ENCODE peak calls at places on chromosomes 6 and 20, in nine cellular contexts. F, D, W, X, U, S, B, G and R are unnamed samples.
A peak's percentile ranks its signal among the peaks of the same experiment; 100 is the strongest.

GRCh38 chr20:10540636-10541493 is 105.8 kb downstream of the SLX4IP start:
- DNase-seq in F (no peak), D (no peak), W (peak; percentile 36), X (peak; percentile 86), U (no peak), S (no peak), B (peak; percentile 85), G (no peak), R (no peak)

GRCh38 chr6:15570171-15570570 is 92.7 kb downstream of the DTNBP1 start:
- DNase-seq in F (no peak), D (no peak), W (no peak), X (no peak), U (no peak), S (no peak), B (no peak), G (no peak), R (no peak)

GRCh38 chr6:161168281-161168891 is 105.5 kb downstream of the AGPAT4 start:
- DNase-seq in F (no peak), D (peak; percentile 57), W (peak; percentile 78), X (peak; percentile 91), U (peak; percentile 27), S (peak; percentile 53), B (peak; percentile 98), G (no peak), R (no peak)

GRCh38 chr6:13375360-13375878 is 47.1 kb upstream of the TBC1D7 start:
- DNase-seq in F (no peak), D (no peak), W (no peak), X (no peak), U (no peak), S (no peak), B (peak; percentile 35), G (no peak), R (no peak)

GRCh38 chr6:136920858-136921520 is 1.1 kb upstream of the SLC35D3 start:
- DNase-seq in F (no peak), D (no peak), W (peak; percentile 36), X (no peak), U (peak; percentile 54), S (no peak), B (peak; percentile 17), G (no peak), R (peak; percentile 50)

GRCh38 chr6:105510746-105511145 is 107.9 kb upstream of the PREP start:
- DNase-seq in F (no peak), D (no peak), W (peak; percentile 26), X (no peak), U (no peak), S (no peak), B (no peak), G (no peak), R (no peak)

GRCh38 chr6:3750324-3751018 is 1.0 kb downstream of the PXDC1 start:
- DNase-seq in F (peak; percentile 82), D (peak; percentile 89), W (peak; percentile 89), X (peak; percentile 71), U (peak; percentile 76), S (no peak), B (peak; percentile 81), G (no peak), R (peak; percentile 78)

GRCh38 chr6:150420926-150421325 is 52.1 kb downstream of the IYD start:
- DNase-seq in F (no peak), D (no peak), W (no peak), X (no peak), U (no peak), S (no peak), B (no peak), G (no peak), R (no peak)

GRCh38 chr20:3808141-3808479 is 12.0 kb downstream of the CDC25B start:
- DNase-seq in F (no peak), D (peak; percentile 79), W (peak; percentile 85), X (peak; percentile 78), U (peak; percentile 95), S (no peak), B (peak; percentile 95), G (no peak), R (peak; percentile 96)

GRCh38 chr6:142756215-142756630 is 188.8 kb downstream of the HIVEP2 start:
- DNase-seq in F (no peak), D (no peak), W (peak; percentile 52), X (peak; percentile 74), U (no peak), S (no peak), B (peak; percentile 58), G (no peak), R (no peak)

GRCh38 chr6:13678255-13678983 is 33.2 kb downstream of the RANBP9 start:
- DNase-seq in F (no peak), D (no peak), W (no peak), X (no peak), U (no peak), S (no peak), B (no peak), G (no peak), R (no peak)

GRCh38 chr6:169890901-169891300 is 139.5 kb downstream of the ERMARD start:
- DNase-seq in F (no peak), D (no peak), W (no peak), X (no peak), U (no peak), S (no peak), B (no peak), G (no peak), R (no peak)

GRCh38 chr6:170529839-170530520 is 23.1 kb downstream of the PSMB1 start:
- DNase-seq in F (peak; percentile 90), D (peak; percentile 75), W (peak; percentile 77), X (peak; percentile 65), U (peak; percentile 70), S (peak; percentile 48), B (peak; percentile 81), G (peak; percentile 81), R (peak; percentile 79)

GRCh38 chr6:107816818-107817217 is 7.3 kb downstream of the SCML4 start:
- DNase-seq in F (no peak), D (no peak), W (no peak), X (no peak), U (peak; percentile 30), S (no peak), B (no peak), G (no peak), R (no peak)

GRCh38 chr20:47741669-47742345 is 43.5 kb downstream of the SULF2 start:
- DNase-seq in F (no peak), D (no peak), W (no peak), X (no peak), U (no peak), S (no peak), B (no peak), G (no peak), R (no peak)

GRCh38 chr20:58711266-58712051 is 18.9 kb downstream of the NPEPL1 start:
- DNase-seq in F (peak; percentile 11), D (no peak), W (peak; percentile 4), X (no peak), U (peak; percentile 14), S (no peak), B (no peak), G (no peak), R (no peak)

GRCh38 chr6:16137451-16137801 is 8.5 kb downstream of the MYLIP start:
- DNase-seq in F (no peak), D (no peak), W (no peak), X (no peak), U (no peak), S (no peak), B (no peak), G (no peak), R (no peak)

GRCh38 chr6:81864124-81864523 is 111.6 kb upstream of the TENT5A start:
- DNase-seq in F (no peak), D (no peak), W (no peak), X (no peak), U (no peak), S (no peak), B (no peak), G (no peak), R (no peak)

GRCh38 chr6:156715839-156716238 is 61.3 kb upstream of the ARID1B start:
- DNase-seq in F (no peak), D (no peak), W (no peak), X (no peak), U (no peak), S (no peak), B (no peak), G (no peak), R (no peak)

GRCh38 chr6:5457036-5457435 is 195.7 kb downstream of the FARS2 start:
- DNase-seq in F (peak; percentile 46), D (peak; percentile 57), W (no peak), X (peak; percentile 38), U (no peak), S (no peak), B (peak; percentile 89), G (no peak), R (no peak)

GRCh38 chr20:52747736-52748135 is 224.4 kb upstream of the TSHZ2 start:
- DNase-seq in F (no peak), D (no peak), W (no peak), X (no peak), U (no peak), S (no peak), B (peak; percentile 16), G (no peak), R (no peak)

GRCh38 chr6:148963738-148964137 is 216.9 kb downstream of the UST start:
- DNase-seq in F (no peak), D (no peak), W (no peak), X (no peak), U (no peak), S (no peak), B (no peak), G (no peak), R (no peak)

GRCh38 chr6:33029297-33030184 is 20.1 kb upstream of the HLA-DOA start:
- DNase-seq in F (no peak), D (no peak), W (no peak), X (no peak), U (no peak), S (no peak), B (no peak), G (no peak), R (no peak)

GRCh38 chr20:52313335-52313963 is 121.9 kb upstream of the ZFP64 start:
- DNase-seq in F (peak; percentile 43), D (no peak), W (peak; percentile 35), X (peak; percentile 43), U (no peak), S (no peak), B (peak; percentile 51), G (peak; percentile 13), R (no peak)